ENCODE peak calls at places on chromosomes 11 and 22, in eight cellular contexts. T is sigmoid colon; K is upper lobe of right lung; G is Peyer's patch; P is transverse colon; D is Caco-2; E is CD8-positive, alpha-beta T cell; O is adrenal gland. J is an unnamed sample.

GRCh38 chr11:61764606-61765260 is 12.3 kb downstream of the MYRF start:
- DNase-seq in K (no peak), G (no peak), D (no peak), P (no peak), T (no peak), O (no peak), E (no peak), J (no peak)

GRCh38 chr11:89436071-89436470 is 55.1 kb downstream of the NOX4 start:
- DNase-seq in G (no peak), D (peak; percentile 56), P (no peak), O (no peak), E (no peak), K (no peak), T (no peak), J (peak; percentile 68)

GRCh38 chr11:7944123-7944522 is 2.6 kb upstream of the OR10A3 start:
- DNase-seq in G (no peak), P (no peak), D (no peak), K (no peak), O (no peak), T (no peak), E (no peak), J (no peak)

GRCh38 chr22:48856308-48856615 is 971.4 kb downstream of the BRD1 start:
- DNase-seq in P (no peak), T (no peak), G (no peak), O (no peak), E (no peak), K (no peak), D (peak; percentile 12), J (no peak)

GRCh38 chr11:94597896-94598295 is 30.7 kb downstream of the PIWIL4 start:
- DNase-seq in K (no peak), G (no peak), O (no peak), P (no peak), D (no peak), E (no peak), T (no peak), J (no peak)

GRCh38 chr11:37788141-37788877 is 1190.3 kb upstream of the RAG2 start:
- DNase-seq in P (no peak), T (no peak), D (no peak), O (no peak), E (no peak), G (no peak), K (no peak), J (no peak)

GRCh38 chr11:122116591-122116990 is 576 bp upstream of the BLID start:
- DNase-seq in G (no peak), O (no peak), T (no peak), D (no peak), K (no peak), E (no peak), P (no peak), J (no peak)

GRCh38 chr11:124441081-124441480 is 4.4 kb downstream of the OR8B8 start:
- DNase-seq in G (no peak), T (no peak), K (no peak), D (no peak), O (no peak), P (no peak), E (no peak), J (no peak)

GRCh38 chr22:36156515-36157419 is 3.8 kb downstream of the APOL3 start:
- DNase-seq in G (peak; percentile 67), T (peak; percentile 96), O (peak; percentile 95), E (peak; percentile 81), D (no peak), P (peak; percentile 76), K (peak; percentile 85), J (no peak)

GRCh38 chr11:116893906-116894305 is 56.5 kb upstream of the APOA1 start:
- DNase-seq in E (no peak), K (no peak), O (no peak), D (no peak), T (no peak), G (no peak), P (no peak), J (no peak)

GRCh38 chr11:69819109-69819490 is at the start of gene FGF3:
- DNase-seq in O (no peak), P (no peak), G (no peak), E (no peak), D (no peak), T (no peak), K (no peak), J (no peak)

GRCh38 chr11:7019500-7020182 is 505 bp downstream of the ZNF214 start:
- DNase-seq in P (peak; percentile 14), T (peak; percentile 71), D (no peak), G (no peak), K (peak; percentile 66), O (no peak), E (no peak), J (no peak)

GRCh38 chr22:35322126-35322525 is 22.4 kb downstream of the TOM1 start:
- DNase-seq in K (no peak), O (no peak), E (no peak), T (no peak), P (no peak), G (no peak), D (no peak), J (no peak)

GRCh38 chr11:119533931-119534694 is 111.1 kb upstream of the THY1 start:
- DNase-seq in P (peak; percentile 74), G (peak; percentile 82), O (peak; percentile 93), T (peak; percentile 83), D (peak; percentile 86), K (peak; percentile 87), E (no peak), J (no peak)

GRCh38 chr11:129249351-129249750 is 57.2 kb upstream of the ARHGAP32 start:
- DNase-seq in G (no peak), P (no peak), O (no peak), K (no peak), E (no peak), D (no peak), T (no peak), J (no peak)

GRCh38 chr22:23529166-23530103 is 50.7 kb downstream of the IGLL1 start:
- DNase-seq in G (peak; percentile 33), E (no peak), P (no peak), K (peak; percentile 30), O (no peak), D (no peak), T (peak; percentile 55), J (no peak)

GRCh38 chr11:126212089-126212660 is 593 bp downstream of the FAM118B start:
- DNase-seq in K (no peak), O (no peak), P (no peak), D (no peak), E (no peak), G (no peak), T (no peak), J (no peak)

GRCh38 chr11:70205766-70206165 is 2.7 kb downstream of the FADD start:
- DNase-seq in G (no peak), K (peak; percentile 44), O (no peak), E (no peak), P (no peak), T (no peak), D (no peak), J (no peak)

GRCh38 chr11:66568124-66568916 is at the start of gene CTSF:
- DNase-seq in O (peak; percentile 94), D (no peak), G (peak; percentile 83), P (peak; percentile 85), T (peak; percentile 95), E (peak; percentile 64), K (peak; percentile 94), J (no peak)

GRCh38 chr11:92045325-92045724 is 179.3 kb upstream of the FAT3 start:
- DNase-seq in E (no peak), D (no peak), P (no peak), K (no peak), O (no peak), G (no peak), T (no peak), J (no peak)

DNA sequence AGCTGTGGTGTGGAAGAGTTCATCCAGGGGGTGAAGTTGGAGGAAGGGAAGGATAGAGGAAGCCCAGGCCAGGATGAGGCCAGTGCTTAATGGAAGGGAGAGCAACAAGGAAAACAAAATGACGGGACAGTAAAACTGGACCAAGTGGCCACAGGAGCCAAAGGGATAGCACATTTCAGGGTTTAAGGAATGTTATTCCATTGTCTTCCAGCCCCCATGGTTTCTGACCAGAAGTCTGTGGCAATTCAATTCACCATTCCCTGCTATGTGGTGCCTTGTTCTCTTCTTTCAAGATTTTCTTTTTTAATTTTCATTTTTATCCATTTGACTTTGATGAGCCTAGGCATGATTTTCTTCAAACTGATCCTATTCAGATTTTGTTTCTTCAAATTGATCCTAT is 22.5 kb downstream of the IGF2 start:
- DNase-seq in G (no peak), E (no peak), K (no peak), P (no peak), T (no peak), D (no peak), O (no peak), J (no peak)
- H3K36me3 ChIP-seq in G (no peaks in the 10 kb centered on the region), E (no peaks in the 10 kb centered on the region), K (no peaks in the 10 kb centered on the region), P (no peaks in the 10 kb centered on the region), T (no peaks in the 10 kb centered on the region), D (no peaks in the 10 kb centered on the region), O (no peaks in the 10 kb centered on the region), J (no peaks in the 10 kb centered on the region)

GRCh38 chr22:22092974-22093373 is 110.4 kb upstream of the TOP3B start:
- DNase-seq in D (no peak), K (no peak), E (no peak), P (no peak), O (no peak), T (no peak), G (no peak), J (no peak)
- H3K36me3 ChIP-seq in D (no peaks in the 10 kb centered on the region), K (no peaks in the 10 kb centered on the region), E (no peaks in the 10 kb centered on the region), P (no peaks in the 10 kb centered on the region), O (no peaks in the 10 kb centered on the region), T (no peaks in the 10 kb centered on the region), G (no peaks in the 10 kb centered on the region), J (no peaks in the 10 kb centered on the region)

GRCh38 chr22:17596226-17596625 is 32.3 kb downstream of the ATP6V1E1 start:
- DNase-seq in P (no peak), K (peak; percentile 40), T (peak; percentile 38), E (no peak), O (no peak), G (no peak), D (no peak), J (no peak)
- H3K36me3 ChIP-seq in P (peaks cover 69% of the 10 kb centered on the region), K (peaks cover 100% of the 10 kb centered on the region), T (peaks cover 78% of the 10 kb centered on the region), E (peaks cover 46% of the 10 kb centered on the region), O (peaks cover 100% of the 10 kb centered on the region), G (peaks cover 100% of the 10 kb centered on the region), D (peaks cover 9% of the 10 kb centered on the region), J (peaks cover 81% of the 10 kb centered on the region)

GRCh38 chr11:65206441-65206841 is 24.7 kb downstream of the CAPN1 start:
- DNase-seq in P (no peak), D (no peak), K (no peak), T (peak; percentile 54), O (peak; percentile 35), G (no peak), E (no peak), J (no peak)
- H3K36me3 ChIP-seq in P (peaks cover 41% of the 10 kb centered on the region), D (peaks cover 19% of the 10 kb centered on the region), K (peaks cover 83% of the 10 kb centered on the region), T (peaks cover 70% of the 10 kb centered on the region), O (peaks cover 75% of the 10 kb centered on the region), G (peaks cover 94% of the 10 kb centered on the region), E (peaks cover 18% of the 10 kb centered on the region), J (no peaks in the 10 kb centered on the region)

J was measured in SK-N-MC.